ENCODE peak calls at places on chromosomes 2 and 18, in four cellular contexts. A is stimulated activated CD4-positive, alpha-beta T cell treated with anti-CD3 and anti-CD28 coated beads, Interleukin-4, amount 100 ng/mL, for 48 hours; X is AG20443; U is left cardiac atrium. Z is an unnamed sample.

GRCh38 chr2:157782057-157782845 is 93.9 kb downstream of the ACVR1 start:
- DNase-seq in A (no peak), X (peak; percentile 13), U (no peak), Z (no peak)

GRCh38 chr2:9250498-9251153 is 44.0 kb downstream of the ASAP2 start:
- DNase-seq in A (no peak), X (no peak), U (no peak), Z (no peak)

GRCh38 chr2:47069628-47070154 is 85.4 kb downstream of the STPG4 start:
- DNase-seq in A (no peak), X (peak; percentile 78), U (peak; percentile 69), Z (no peak)

GRCh38 chr2:108621087-108621559 is 86.9 kb downstream of the LIMS1 start:
- DNase-seq in A (peak; percentile 52), X (no peak), U (no peak), Z (no peak)

GRCh38 chr2:8170552-8170951 is 511.3 kb upstream of the ID2 start:
- DNase-seq in A (no peak), X (no peak), U (no peak), Z (no peak)

GRCh38 chr2:69918391-69918790 is 3.5 kb downstream of the MXD1 start:
- DNase-seq in A (no peak), X (no peak), U (no peak), Z (no peak)

GRCh38 chr2:134461511-134461910 is 207.6 kb downstream of the MGAT5 start:
- DNase-seq in A (no peak), X (peak; percentile 77), U (no peak), Z (no peak)

GRCh38 chr2:28869494-28870145 is 489 bp downstream of the TRMT61B start:
- DNase-seq in A (peak; percentile 8), X (peak; percentile 60), U (no peak), Z (no peak)

GRCh38 chr2:236644502-236644911 is 74.9 kb downstream of the ACKR3 start:
- DNase-seq in A (no peak), X (no peak), U (no peak), Z (peak; percentile 9)

GRCh38 chr2:86512922-86513321 is 50.3 kb downstream of the CHMP3 start:
- DNase-seq in A (no peak), X (no peak), U (no peak), Z (no peak)

GRCh38 chr2:222656544-222657446 is 903 bp upstream of the FARSB start:
- DNase-seq in A (no peak), X (peak; percentile 15), U (no peak), Z (no peak)

GRCh38 chr18:23689031-23689615 is at the start of gene LAMA3:
- DNase-seq in A (no peak), X (peak; percentile 78), U (peak; percentile 67), Z (peak; percentile 74)

GRCh38 chr2:227766361-227766883 is 20.7 kb downstream of the SCYGR8 start:
- DNase-seq in A (peak; percentile 58), X (peak; percentile 89), U (peak; percentile 84), Z (peak; percentile 34)

GRCh38 chr2:53476800-53477199 is 290.8 kb upstream of the CHAC2 start:
- DNase-seq in A (no peak), X (no peak), U (no peak), Z (no peak)

GRCh38 chr18:55319517-55319905 is 268.5 kb downstream of the TCF4 start:
- DNase-seq in A (no peak), X (peak; percentile 36), U (no peak), Z (no peak)

GRCh38 chr18:22831441-22831904 is 101.7 kb upstream of the RBBP8 start:
- DNase-seq in A (no peak), X (peak; percentile 46), U (no peak), Z (peak; percentile 31)

GRCh38 chr2:226892729-226893128 is 56.9 kb downstream of the RHBDD1 start:
- DNase-seq in A (no peak), X (no peak), U (no peak), Z (no peak)

GRCh38 chr2:233822781-233823730 is 31.3 kb downstream of the HJURP start:
- DNase-seq in A (no peak), X (no peak), U (no peak), Z (no peak)

GRCh38 chr2:66565291-66565690 is 130.4 kb downstream of the MEIS1 start:
- DNase-seq in A (no peak), X (no peak), U (no peak), Z (no peak)

GRCh38 chr2:88692187-88692586 is 714 bp downstream of the RPIA start:
- DNase-seq in A (peak; percentile 19), X (peak; percentile 30), U (peak; percentile 27), Z (no peak)

GRCh38 chr2:131404794-131405193 is 40.8 kb upstream of the RAB6D start:
- DNase-seq in A (no peak), X (no peak), U (no peak), Z (no peak)

GRCh38 chr2:218863021-218863520 is 3.5 kb downstream of the WNT6 start:
- DNase-seq in A (no peak), X (no peak), U (no peak), Z (no peak)

GRCh38 chr18:28189400-28190239 is 12.7 kb upstream of the CDH2 start:
- DNase-seq in A (peak; percentile 8), X (peak; percentile 42), U (no peak), Z (no peak)

GRCh38 chr2:222859786-222860726 is 780 bp upstream of the ACSL3 start:
- DNase-seq in A (no peak), X (no peak), U (peak; percentile 70), Z (peak; percentile 31)

GRCh38 chr2:231172020-231172419 is 26.4 kb upstream of the ARMC9 start:
- DNase-seq in A (no peak), X (no peak), U (no peak), Z (peak; percentile 61)

GRCh38 chr2:120914839-120915521 is 179.3 kb downstream of the GLI2 start:
- DNase-seq in A (no peak), X (peak; percentile 94), U (peak; percentile 92), Z (peak; percentile 80)

GRCh38 chr2:165953306-165953654 is 296 bp downstream of the TTC21B start:
- DNase-seq in A (no peak), X (no peak), U (no peak), Z (no peak)

GRCh38 chr18:286515-287310 is 18.9 kb upstream of the THOC1 start:
- DNase-seq in A (no peak), X (peak; percentile 28), U (no peak), Z (no peak)

GRCh38 chr2:21019000-21019677 is 24.7 kb downstream of the APOB start:
- DNase-seq in A (no peak), X (no peak), U (no peak), Z (no peak)

GRCh38 chr18:46627136-46627535 is 29.9 kb downstream of the LOXHD1 start:
- DNase-seq in A (no peak), X (no peak), U (no peak), Z (no peak)

GRCh38 chr2:217712431-217712830 is 290.4 kb downstream of the TNS1 start:
- DNase-seq in A (no peak), X (no peak), U (no peak), Z (no peak)

GRCh38 chr2:241179894-241180293 is 8.6 kb upstream of the ANO7 start:
- DNase-seq in A (no peak), X (peak; percentile 64), U (no peak), Z (no peak)

GRCh38 chr18:33833847-33834246 is 255.8 kb downstream of the ASXL3 start:
- DNase-seq in A (no peak), X (no peak), U (no peak), Z (no peak)

GRCh38 chr18:78240091-78240490 is 739.5 kb upstream of the SALL3 start:
- DNase-seq in A (no peak), X (no peak), U (no peak), Z (no peak)

GRCh38 chr2:160486341-160486740 is 7.3 kb downstream of the RBMS1 start:
- DNase-seq in A (no peak), X (no peak), U (no peak), Z (no peak)

GRCh38 chr2:227508001-227508400 is 36.0 kb downstream of the AGFG1 start:
- DNase-seq in A (no peak), X (no peak), U (no peak), Z (no peak)

GRCh38 chr2:225177098-225177497 is 134.8 kb upstream of the DOCK10 start:
- DNase-seq in A (no peak), X (peak; percentile 83), U (no peak), Z (no peak)

Z was measured in uterus.